ENCODE peak calls at places on chromosome 1, in seven cellular contexts. C is mesendoderm, N is astrocyte, Z is neuronal stem cell, I is neural progenitor cell, A is kidney, R is fibroblast of lung. G is an unnamed sample.

GRCh38 chr1:3365519-3366158 is 88.8 kb upstream of the ARHGEF16 start:
- DNase-seq in R (no peak), A (no peak), N (no peak), I (no peak), C (no peak), Z (no peak), G (no peak)

GRCh38 chr1:178682886-178683285 is 42.2 kb upstream of the RALGPS2 start:
- DNase-seq in N (no peak), Z (no peak), A (no peak), C (no peak), R (no peak), I (no peak), G (no peak)

GRCh38 chr1:104466068-104466467 is 716.4 kb downstream of the AMY1C start:
- DNase-seq in C (no peak), I (no peak), A (no peak), Z (no peak), N (no peak), R (no peak), G (no peak)

GRCh38 chr1:231161711-231162299 is at the start of gene TRIM67:
- DNase-seq in N (no peak), Z (no peak), I (peak), R (peak), C (peak), A (no peak), G (no peak)

GRCh38 chr1:87685366-87686136 is 356.9 kb downstream of the LMO4 start:
- DNase-seq in Z (no peak), I (peak), N (peak), A (no peak), R (peak), C (no peak), G (peak)

GRCh38 chr1:203667616-203668015 is 41.0 kb downstream of the ATP2B4 start:
- DNase-seq in N (no peak), C (no peak), Z (no peak), I (no peak), R (no peak), A (no peak), G (no peak)

GRCh38 chr1:57845041-57845440 is 421.2 kb upstream of the DAB1 start:
- DNase-seq in C (no peak), A (no peak), I (no peak), N (peak), R (no peak), Z (no peak), G (no peak)

GRCh38 chr1:162023547-162024501 is at the start of gene OLFML2B:
- DNase-seq in C (peak), Z (peak), I (peak), R (peak), N (peak), A (peak), G (peak)

GRCh38 chr1:117501275-117501674 is 104.6 kb upstream of the TENT5C start:
- DNase-seq in A (no peak), R (peak), Z (no peak), N (peak), C (no peak), I (no peak), G (peak)

GRCh38 chr1:145977486-145978476 is 13.3 kb downstream of the POLR3GL start:
- DNase-seq in C (peak), N (peak), Z (peak), A (peak), I (peak), R (peak), G (peak)

GRCh38 chr1:35115459-35116383 is 36.5 kb downstream of the ZMYM1 start:
- DNase-seq in I (no peak), C (no peak), Z (no peak), N (no peak), A (no peak), R (peak), G (peak)

GRCh38 chr1:75097686-75098085 is 36.5 kb upstream of the LHX8 start:
- DNase-seq in I (no peak), R (no peak), N (no peak), C (no peak), Z (no peak), A (no peak), G (no peak)

GRCh38 chr1:174743654-174744561 is 255.8 kb upstream of the CACYBP start:
- DNase-seq in C (peak), R (peak), A (no peak), N (peak), Z (peak), I (peak), G (peak)

GRCh38 chr1:22832414-22832786 is 121.8 kb downstream of the EPHB2 start:
- DNase-seq in N (peak), A (peak), R (peak), C (no peak), Z (no peak), I (no peak), G (peak)

DNA sequence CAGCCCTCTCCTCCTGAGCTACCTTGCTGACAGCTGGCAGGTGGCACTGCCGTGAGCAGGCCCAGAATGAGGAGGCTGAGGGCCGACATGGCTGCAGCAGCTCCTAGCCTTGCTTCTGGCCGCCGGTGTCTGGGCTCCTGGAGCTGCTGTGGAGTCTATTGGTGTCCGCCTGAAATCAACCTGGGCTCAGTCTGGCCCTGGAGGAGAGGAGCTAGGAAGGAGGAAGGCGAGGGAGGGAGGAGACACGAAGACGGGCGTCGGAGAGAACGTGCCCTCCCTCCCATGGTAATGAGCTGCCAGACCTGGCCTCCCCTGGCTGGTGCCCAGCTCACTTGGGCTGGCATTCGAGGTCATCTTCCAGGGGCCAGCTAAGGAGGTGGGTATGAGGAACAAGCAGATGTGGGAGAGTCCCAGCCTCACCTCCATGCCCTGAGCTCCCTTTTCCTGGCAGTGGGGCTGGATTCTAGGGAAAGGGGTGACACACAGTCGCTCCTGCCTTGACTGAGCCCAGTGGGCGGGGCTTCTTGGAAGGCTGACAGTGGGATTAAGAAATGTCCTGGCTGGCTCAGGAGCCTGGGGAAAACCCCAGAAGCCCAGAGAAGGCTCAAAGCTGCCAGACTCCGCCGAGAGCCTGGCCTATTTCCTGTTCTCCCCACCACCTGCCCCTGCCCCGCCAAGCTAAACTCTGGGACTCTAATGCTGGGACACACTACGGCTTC is at the start of gene PDZK1IP1:
- DNase-seq in C (peak), I (peak), A (peak), R (peak), N (peak), Z (no peak), G (peak)
- H3K9ac ChIP-seq in C (no peak), I (no peak), A (peak), R (no peak), N (no peak), Z (no peak), G (no peak)

GRCh38 chr1:61400131-61400530 is 317.8 kb downstream of the NFIA start:
- DNase-seq in N (no peak), C (no peak), I (no peak), Z (no peak), A (no peak), R (no peak), G (no peak)
- H3K9ac ChIP-seq in N (no peak), C (no peak), I (no peak), Z (no peak), A (no peak), R (no peak), G (no peak)

GRCh38 chr1:221824025-221824424 is 82.1 kb upstream of the DUSP10 start:
- DNase-seq in A (no peak), C (no peak), I (no peak), Z (no peak), R (no peak), N (peak), G (peak)

GRCh38 chr1:221824909-221825308 is 83.0 kb upstream of the DUSP10 start:
- DNase-seq in Z (no peak), A (no peak), I (no peak), C (no peak), N (no peak), R (no peak), G (no peak)

GRCh38 chr1:221829327-221830011 is 87.6 kb upstream of the DUSP10 start:
- DNase-seq in A (no peak), I (no peak), Z (no peak), R (peak), N (peak), C (no peak), G (peak)

GRCh38 chr1:221823566-221823965 is 81.7 kb upstream of the DUSP10 start:
- DNase-seq in N (no peak), Z (no peak), A (no peak), C (no peak), R (no peak), I (no peak), G (no peak)

DNA sequence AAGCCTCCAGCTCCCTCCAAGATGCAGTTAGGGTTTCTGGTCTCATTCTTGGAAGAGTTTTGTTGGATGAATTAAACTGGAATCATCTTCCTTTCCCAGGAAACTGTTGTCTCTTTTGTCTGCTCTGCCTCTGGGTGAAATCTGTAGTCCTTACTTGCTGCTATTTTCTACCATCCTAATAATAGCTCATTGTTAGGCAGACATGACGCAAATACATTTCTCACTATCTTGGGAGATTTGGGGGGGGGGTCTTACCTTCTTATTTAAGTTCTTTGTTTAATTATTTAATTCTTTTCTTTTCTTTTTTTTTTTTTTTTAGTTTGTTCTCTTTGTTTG is 85.4 kb upstream of the DUSP10 start:
- DNase-seq in I (no peak), A (no peak), C (no peak), N (no peak), Z (no peak), R (no peak), G (no peak)
- H3K9ac ChIP-seq in I (no peak), A (no peak), C (no peak), N (no peak), Z (no peak), R (no peak), G (no peak)

GRCh38 chr1:196797891-196798290 is 21.6 kb upstream of the CFHR1 start:
- DNase-seq in I (no peak), Z (no peak), A (no peak), R (no peak), N (no peak), C (no peak), G (no peak)
- H3K9ac ChIP-seq in I (no peak), Z (no peak), A (no peak), R (no peak), N (no peak), C (no peak), G (no peak)

GRCh38 chr1:93686497-93687250 is 5.0 kb upstream of the BCAR3 start:
- DNase-seq in C (no peak), A (no peak), Z (no peak), N (no peak), R (no peak), I (no peak), G (no peak)
- H3K9ac ChIP-seq in C (no peak), A (no peak), Z (no peak), N (no peak), R (no peak), I (no peak), G (no peak)

GRCh38 chr1:17587693-17588047 is 48.2 kb downstream of the ARHGEF10L start:
- DNase-seq in Z (no peak), I (peak), N (peak), R (peak), A (no peak), C (peak), G (peak)
- H3K9ac ChIP-seq in Z (no peak), I (no peak), N (peak), R (peak), A (peak), C (peak), G (peak)

G was measured in IMR-90.